ENCODE peak calls at places on chromosomes 6 and 20, in seven cellular contexts. M is spleen, Q is IMR-90, K is transverse colon, L is K562, N is A549, H is heart left ventricle. F is an unnamed sample.

GRCh38 chr6:156379946-156380707 is 397.1 kb upstream of the ARID1B start:
- DNase-seq in M (no peak), N (peak; percentile 10), Q (peak; percentile 59), H (no peak), L (no peak), K (no peak), F (no peak)

GRCh38 chr6:39931607-39932006 is 2.7 kb downstream of the MOCS1 start:
- DNase-seq in M (no peak), H (no peak), L (no peak), Q (no peak), K (no peak), N (no peak), F (no peak)

GRCh38 chr6:36997811-36998722 is 7.4 kb upstream of the FGD2 start:
- DNase-seq in N (no peak), M (no peak), L (no peak), K (peak; percentile 49), H (peak; percentile 74), Q (no peak), F (peak; percentile 93)

GRCh38 chr6:139375239-139376053 is 998 bp upstream of the CITED2 start:
- DNase-seq in M (peak; percentile 97), Q (peak; percentile 98), N (peak; percentile 64), L (peak; percentile 88), K (peak; percentile 95), H (peak; percentile 94), F (peak; percentile 98)

GRCh38 chr6:41713650-41714291 is 21.6 kb downstream of the TFEB start:
- DNase-seq in M (peak; percentile 79), N (peak; percentile 56), L (no peak), Q (no peak), K (no peak), H (peak; percentile 70), F (no peak)

GRCh38 chr20:61807426-61808160 is 258.1 kb downstream of the TAF4 start:
- DNase-seq in N (no peak), M (peak; percentile 48), Q (no peak), H (no peak), L (no peak), K (no peak), F (no peak)

GRCh38 chr20:35947489-35947888 is 6.8 kb downstream of the SCAND1 start:
- DNase-seq in K (no peak), N (peak; percentile 55), L (no peak), H (no peak), M (no peak), Q (peak; percentile 4), F (no peak)

GRCh38 chr6:11621119-11621518 is 83.6 kb downstream of the TMEM170B start:
- DNase-seq in N (no peak), M (no peak), L (no peak), Q (no peak), K (no peak), H (no peak), F (no peak)

GRCh38 chr20:24894967-24895366 is 54.1 kb upstream of the CST7 start:
- DNase-seq in M (no peak), Q (no peak), N (no peak), H (no peak), K (no peak), L (no peak), F (no peak)

GRCh38 chr6:69038841-69039240 is 403.8 kb downstream of the ADGRB3 start:
- DNase-seq in M (no peak), N (no peak), L (no peak), K (no peak), H (no peak), Q (no peak), F (no peak)

GRCh38 chr6:148999501-148999900 is 252.7 kb downstream of the UST start:
- DNase-seq in N (no peak), H (no peak), Q (peak; percentile 56), M (no peak), L (no peak), K (no peak), F (no peak)

GRCh38 chr6:36850001-36850400 is 10.8 kb upstream of the CPNE5 start:
- DNase-seq in H (no peak), K (no peak), M (no peak), L (no peak), N (no peak), Q (no peak), F (no peak)

GRCh38 chr6:30990422-30991086 is 7.0 kb downstream of the MUC21 start:
- DNase-seq in M (no peak), L (no peak), K (no peak), Q (no peak), H (no peak), N (no peak), F (no peak)

GRCh38 chr6:142784344-142784743 is 160.6 kb downstream of the HIVEP2 start:
- DNase-seq in N (no peak), Q (no peak), H (no peak), M (no peak), L (no peak), K (no peak), F (no peak)

GRCh38 chr6:164442572-164442971 is 866.8 kb downstream of the C6orf118 start:
- DNase-seq in N (no peak), L (no peak), H (no peak), K (no peak), M (no peak), Q (no peak), F (no peak)
- TF ChIP-seq POLR2A in N (no peak), L (no peak), H (no peak), K (no peak), M (no peak), Q (no peak), F (no peak)

DNA sequence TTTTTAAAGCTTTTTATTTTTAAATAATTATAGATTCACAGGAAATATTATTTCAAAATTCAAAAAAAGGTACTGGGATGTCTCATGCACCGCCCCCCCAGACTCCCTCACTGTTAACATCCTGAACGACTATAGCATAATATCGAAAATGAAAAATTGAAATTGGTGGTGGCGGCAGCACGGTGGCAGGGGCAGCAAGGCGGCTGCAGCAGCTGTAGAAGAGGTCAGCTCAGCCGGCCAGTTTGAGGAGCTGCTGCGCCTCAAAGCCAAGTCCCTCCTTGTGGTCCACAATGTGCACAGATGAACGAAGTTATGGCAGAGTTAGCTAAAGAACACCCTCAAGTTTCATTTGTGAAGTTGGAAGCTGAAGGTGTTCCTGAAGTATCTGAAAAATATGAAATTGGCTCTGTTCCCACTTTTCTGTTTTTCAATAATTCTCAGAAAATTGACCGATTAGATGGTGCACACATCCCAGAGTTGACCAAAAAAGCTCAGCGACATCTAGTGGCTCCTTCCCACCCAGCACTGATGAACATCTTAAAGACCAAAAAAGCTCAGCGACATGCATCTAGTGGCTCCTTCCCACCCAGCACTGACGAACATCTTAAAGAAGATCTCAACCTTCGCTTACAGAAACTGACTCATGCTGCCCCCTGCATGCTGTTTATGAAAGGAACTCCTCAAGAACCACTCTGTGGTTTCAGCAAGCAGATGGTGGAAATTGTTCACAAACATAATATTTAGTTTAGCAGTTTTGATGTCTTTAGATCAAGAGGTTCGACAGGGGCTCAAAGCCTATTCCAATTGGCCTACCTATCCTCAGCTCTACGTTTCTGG is 100.8 kb downstream of the FAM217A start:
- DNase-seq in H (no peak), L (peak; percentile 47), M (no peak), K (peak; percentile 9), N (peak; percentile 34), Q (peak; percentile 96), F (peak; percentile 68)
- TF ChIP-seq CTCF in H (peak; percentile 74), L (peak; percentile 72), M (peak; percentile 25), K (peak; percentile 42), N (peak; percentile 73), Q (peak; percentile 85), F (peak; percentile 49)

DNA sequence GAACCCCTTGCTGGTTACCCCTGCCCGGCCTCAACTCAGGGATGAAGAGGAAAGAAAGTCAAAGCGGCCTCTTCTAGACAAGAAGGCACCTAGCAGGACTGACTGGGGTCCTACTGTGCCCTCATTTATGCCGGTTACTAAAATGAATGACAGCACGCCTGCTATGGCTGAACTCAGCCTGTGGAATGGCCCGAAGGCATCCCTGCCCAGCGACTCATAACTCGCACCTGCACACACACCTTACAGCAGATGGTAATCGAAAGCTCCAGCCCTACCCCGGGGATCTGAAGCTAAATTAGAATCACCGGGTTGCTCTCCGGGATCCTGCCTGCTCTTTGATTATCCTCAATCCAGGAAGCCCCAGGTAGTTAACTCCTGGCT is 747 bp upstream of the TXNDC5 start:
- DNase-seq in H (no peak), N (no peak), Q (no peak), M (no peak), L (no peak), K (peak; percentile 47), F (no peak)
- H3K4me1 ChIP-seq in H (no peaks in the 10 kb centered on the region), N (peaks cover 12% of the 10 kb centered on the region), Q (peaks cover 6% of the 10 kb centered on the region), M (peaks cover 12% of the 10 kb centered on the region), L (peaks cover 56% of the 10 kb centered on the region), K (peaks cover 18% of the 10 kb centered on the region), F (peaks cover 15% of the 10 kb centered on the region)

DNA sequence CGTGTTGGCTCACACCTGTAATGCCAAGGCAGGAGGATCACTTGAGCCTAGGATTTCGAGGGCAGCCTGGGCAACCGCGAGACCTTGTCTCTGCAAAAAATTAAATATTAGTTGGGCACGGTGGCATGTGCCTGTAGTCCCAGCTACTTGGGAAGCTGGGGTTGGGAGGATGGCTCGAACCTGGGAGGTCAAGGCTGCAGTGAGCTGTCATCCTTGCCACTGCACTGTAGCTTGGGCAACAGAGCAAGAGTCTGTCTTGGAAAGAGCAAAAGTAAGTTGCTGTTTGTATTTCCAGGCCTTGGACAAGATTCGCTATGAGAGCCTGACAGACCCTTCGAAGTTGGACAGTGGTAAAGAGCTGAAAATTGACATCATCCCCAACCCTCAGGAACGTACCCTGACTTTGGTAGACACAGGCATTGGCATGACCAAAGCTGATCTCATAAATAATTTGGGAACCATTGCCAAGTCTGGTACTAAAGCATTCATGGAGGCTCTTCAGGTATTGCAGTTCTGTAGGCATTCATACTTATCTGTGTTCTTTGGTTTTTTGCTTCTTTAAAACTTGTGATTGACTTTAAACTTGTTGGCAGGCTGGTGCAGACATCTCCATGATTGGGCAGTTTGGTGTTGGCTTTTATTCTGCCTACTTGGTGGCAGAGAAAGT is 2.3 kb downstream of the HSP90AB1 start:
- DNase-seq in L (no peak), N (no peak), H (no peak), K (no peak), M (peak; percentile 70), Q (no peak), F (no peak)
- TF ChIP-seq POLR2A in L (peak; percentile 56), N (no peak), H (no peak), K (no peak), M (no peak), Q (no peak), F (no peak)

GRCh38 chr6:13814938-13815575 is 700 bp upstream of the MCUR1 start:
- DNase-seq in L (no peak), H (no peak), Q (no peak), N (no peak), M (no peak), K (no peak), F (no peak)

GRCh38 chr6:13813011-13813410 is 1.3 kb downstream of the MCUR1 start:
- DNase-seq in M (no peak), Q (no peak), L (no peak), K (no peak), N (no peak), H (no peak), F (no peak)

GRCh38 chr6:13813621-13814175 is 659 bp downstream of the MCUR1 start:
- DNase-seq in Q (peak; percentile 50), L (peak; percentile 77), N (peak; percentile 48), M (no peak), H (peak; percentile 82), K (peak; percentile 77), F (peak; percentile 79)

GRCh38 chr6:13812359-13812642 is 2.1 kb downstream of the MCUR1 start:
- DNase-seq in L (no peak), K (no peak), H (no peak), Q (no peak), M (no peak), N (no peak), F (no peak)

GRCh38 chr6:13814176-13814937 is at the start of gene MCUR1:
- DNase-seq in Q (peak; percentile 74), K (peak; percentile 91), M (peak; percentile 96), H (peak; percentile 94), L (peak; percentile 93), N (peak; percentile 60), F (peak; percentile 93)
- TF ChIP-seq CTCF in Q (peak; percentile 28), K (peak; percentile 1), M (no peak), H (peak; percentile 44), L (peak; percentile 35), N (peak; percentile 35), F (no peak)

F was measured in sigmoid colon.